ENCODE peak calls at places on chromosomes 11 and 22, in five cellular contexts. F is mammary epithelial cell, K is body of pancreas, P is uterus, N is OCI-LY7. R is an unnamed sample. For H3K4me1 and H3K36me3, the result is how much of the 10 kb centered on the place peaks cover.

GRCh38 chr11:117584056-117584830 is 212.8 kb downstream of the DSCAML1 start:
- DNase-seq in F (no peak), N (no peak), K (no peak), P (peak), R (no peak)

GRCh38 chr11:102914238-102915043 is 39.7 kb upstream of the MMP12 start:
- DNase-seq in F (peak), N (no peak), P (no peak), K (peak), R (no peak)

GRCh38 chr11:34997872-34998548 is 81.6 kb downstream of the PDHX start:
- DNase-seq in K (no peak), P (no peak), F (peak), N (peak), R (no peak)

GRCh38 chr11:6629892-6630631 is 10.8 kb upstream of the TPP1 start:
- DNase-seq in F (no peak), N (no peak), K (peak), P (no peak), R (no peak)

GRCh38 chr22:49213731-49214352 is 613.8 kb downstream of the BRD1 start:
- DNase-seq in P (peak), K (no peak), N (no peak), F (no peak), R (no peak)

GRCh38 chr11:113048820-113049555 is 87.8 kb downstream of the NCAM1 start:
- DNase-seq in P (no peak), N (no peak), K (no peak), F (peak), R (no peak)

GRCh38 chr22:30694171-30694637 is 470 bp upstream of the OSBP2 start:
- DNase-seq in F (peak), N (no peak), P (peak), K (peak), R (peak)

GRCh38 chr11:110531056-110531756 is 101.5 kb downstream of the FDX1 start:
- DNase-seq in N (no peak), P (peak), K (no peak), F (peak), R (no peak)

GRCh38 chr11:76788661-76789442 is 5.7 kb downstream of the TSKU start:
- DNase-seq in N (no peak), P (peak), F (peak), K (peak), R (no peak)

GRCh38 chr11:13114566-13115465 is 105.7 kb downstream of the RASSF10 start:
- DNase-seq in N (no peak), P (no peak), K (peak), F (no peak), R (no peak)

GRCh38 chr11:131025020-131025419 is 108.7 kb upstream of the SNX19 start:
- DNase-seq in N (peak), P (no peak), F (peak), K (no peak), R (no peak)

GRCh38 chr22:30328466-30329049 is 1.8 kb upstream of the TBC1D10A start:
- DNase-seq in K (no peak), N (no peak), P (no peak), F (no peak), R (no peak)

GRCh38 chr11:125987066-125987641 is 41.3 kb downstream of the VSIG10L2 start:
- DNase-seq in N (no peak), K (no peak), P (no peak), F (no peak), R (no peak)

GRCh38 chr11:130472434-130472961 is 24.1 kb downstream of the ADAMTS15 start:
- DNase-seq in N (no peak), F (no peak), K (no peak), P (no peak), R (no peak)

GRCh38 chr11:114162719-114163123 is 103.2 kb downstream of the ZBTB16 start:
- DNase-seq in F (peak), N (no peak), P (peak), K (peak), R (no peak)

GRCh38 chr11:103888541-103888951 is 147.9 kb upstream of the DDI1 start:
- DNase-seq in K (no peak), N (no peak), F (peak), P (no peak), R (no peak)

GRCh38 chr11:119807402-119807801 is 78.4 kb upstream of the NECTIN1 start:
- DNase-seq in F (no peak), K (no peak), P (no peak), N (no peak), R (no peak)

GRCh38 chr22:35467788-35468187 is 67.8 kb downstream of the MCM5 start:
- DNase-seq in F (peak), N (no peak), P (peak), K (peak), R (no peak)

GRCh38 chr11:96054870-96055705 is 131.2 kb upstream of the MTMR2 start:
- DNase-seq in P (no peak), K (no peak), F (peak), N (peak), R (peak)

GRCh38 chr11:2777396-2777795 is 77.6 kb upstream of the KCNQ1OT1 start:
- DNase-seq in F (peak), K (peak), P (no peak), N (no peak), R (no peak)

GRCh38 chr22:30310881-30311771 is 15.6 kb downstream of the TBC1D10A start:
- DNase-seq in P (peak), K (peak), N (no peak), F (peak), R (no peak)

GRCh38 chr11:108340958-108341357 is 118.1 kb downstream of the ATM start:
- DNase-seq in N (no peak), K (no peak), F (peak), P (no peak), R (no peak)

GRCh38 chr11:65429724-65430405 is 7.3 kb downstream of the NEAT1 start:
- DNase-seq in N (peak), K (peak), F (peak), P (peak), R (peak)

GRCh38 chr11:15769203-15769602 is 587.1 kb downstream of the SOX6 start:
- DNase-seq in F (peak), K (peak), N (no peak), P (no peak), R (no peak)

GRCh38 chr11:69942333-69942820 is 123.2 kb upstream of the FGF3 start:
- DNase-seq in P (no peak), N (no peak), F (no peak), K (no peak), R (no peak)

GRCh38 chr22:20992456-20993303 is 9.2 kb downstream of the THAP7 start:
- DNase-seq in K (no peak), N (no peak), P (no peak), F (no peak), R (no peak)

GRCh38 chr22:45389546-45389945 is 23.9 kb downstream of the SMC1B start:
- DNase-seq in F (no peak), K (no peak), P (no peak), N (no peak), R (no peak)

GRCh38 chr22:17085277-17086091 is 684 bp downstream of the IL17RA start:
- DNase-seq in F (peak), N (no peak), K (peak), P (peak), R (peak)

GRCh38 chr22:46070722-46071450 is 79.4 kb upstream of the PPARA start:
- DNase-seq in P (peak), N (peak), K (peak), F (peak), R (peak)

GRCh38 chr11:78034623-78035022 is 11.5 kb upstream of the KCTD14 start:
- DNase-seq in K (no peak), N (no peak), P (no peak), F (no peak), R (no peak)

GRCh38 chr11:111851636-111852035 is 19.7 kb downstream of the ALG9 start:
- DNase-seq in N (peak), P (no peak), K (no peak), F (no peak), R (no peak)

GRCh38 chr11:83156150-83156995 is 558 bp upstream of the PCF11 start:
- DNase-seq in N (peak), F (peak), P (peak), K (peak), R (peak)

GRCh38 chr11:125085301-125086081 is 22.4 kb downstream of the SLC37A2 start:
- DNase-seq in K (no peak), F (no peak), N (no peak), P (no peak), R (no peak)

GRCh38 chr11:287821-288327 is 1.1 kb upstream of the PGGHG start:
- DNase-seq in K (no peak), P (peak), N (no peak), F (no peak), R (no peak)

GRCh38 chr11:28860898-28861297 is 752.7 kb downstream of the METTL15 start:
- DNase-seq in N (no peak), F (peak), K (no peak), P (no peak), R (no peak)

GRCh38 chr11:129093283-129093682 is 98.8 kb downstream of the ARHGAP32 start:
- DNase-seq in N (no peak), P (no peak), F (no peak), K (no peak), R (no peak)

GRCh38 chr22:36287881-36288515 is 35.1 kb downstream of the APOL1 start:
- DNase-seq in P (no peak), N (no peak), K (no peak), F (no peak), R (no peak)

GRCh38 chr22:30868663-30869385 is 99.8 kb downstream of the MORC2 start:
- DNase-seq in P (peak), K (no peak), F (no peak), N (no peak), R (no peak)

GRCh38 chr22:46352276-46352675 is 16.8 kb downstream of the TRMU start:
- DNase-seq in P (no peak), F (no peak), K (no peak), N (no peak), R (no peak)

GRCh38 chr11:62921573-62922188 is 518 bp upstream of the CHRM1 start:
- DNase-seq in K (peak), F (no peak), N (no peak), P (no peak), R (no peak)
- H3K4me3 ChIP-seq in K (no peak), F (no peak), N (no peak), P (no peak), R (no peak)

GRCh38 chr11:27373392-27373791 is 10.4 kb upstream of the CCDC34 start:
- DNase-seq in N (no peak), P (no peak), K (no peak), F (no peak), R (no peak)

GRCh38 chr11:27373856-27374602 is 11.0 kb upstream of the CCDC34 start:
- DNase-seq in F (no peak), P (no peak), K (no peak), N (no peak), R (no peak)

GRCh38 chr11:27370374-27370773 is 7.4 kb upstream of the CCDC34 start:
- DNase-seq in F (no peak), N (no peak), K (no peak), P (no peak), R (no peak)

GRCh38 chr11:27371490-27371889 is 8.5 kb upstream of the CCDC34 start:
- DNase-seq in P (no peak), K (no peak), N (no peak), F (no peak), R (no peak)

GRCh38 chr11:27372159-27372558 is 9.1 kb upstream of the CCDC34 start:
- DNase-seq in K (no peak), F (no peak), N (no peak), P (no peak), R (no peak)
- H3K4me1 ChIP-seq in K (half or more), F (under half), N (under half), P (under half), R (under half)

GRCh38 chr22:40270031-40270430 is 76.3 kb upstream of the ADSL start:
- DNase-seq in F (no peak), P (no peak), K (no peak), N (no peak), R (no peak)
- H3K36me3 ChIP-seq in F (under half), P (under half), K (under half), N (half or more), R (half or more)

GRCh38 chr11:47271328-47271727 is 1.4 kb downstream of the MADD start:
- DNase-seq in F (no peak), N (peak), P (no peak), K (no peak), R (peak)
- H3K4me3 ChIP-seq in F (no peak), N (peak), P (peak), K (no peak), R (peak)

GRCh38 chr11:94877446-94878200 is 95.7 kb downstream of the CWC15 start:
- DNase-seq in K (no peak), P (no peak), F (no peak), N (no peak), R (no peak)

GRCh38 chr11:94876222-94876621 is 97.1 kb downstream of the CWC15 start:
- DNase-seq in F (no peak), K (no peak), N (no peak), P (no peak), R (no peak)

GRCh38 chr11:94876645-94877445 is 96.5 kb downstream of the CWC15 start:
- DNase-seq in K (peak), P (peak), F (peak), N (no peak), R (peak)

GRCh38 chr11:94880216-94880615 is 93.1 kb downstream of the CWC15 start:
- DNase-seq in N (no peak), F (peak), P (no peak), K (no peak), R (no peak)

GRCh38 chr11:94879006-94879405 is 94.3 kb downstream of the CWC15 start:
- DNase-seq in P (no peak), F (no peak), K (no peak), N (no peak), R (no peak)
- H3K4me1 ChIP-seq in P (under half), F (under half), K (under half), N (under half), R (under half)

GRCh38 chr11:93572621-93573020 is 29.4 kb upstream of the SMCO4 start:
- DNase-seq in K (no peak), P (no peak), N (no peak), F (no peak), R (no peak)

GRCh38 chr11:93571612-93572011 is 28.4 kb upstream of the SMCO4 start:
- DNase-seq in F (no peak), N (no peak), P (no peak), K (no peak), R (no peak)

GRCh38 chr11:93574821-93575220 is 31.6 kb upstream of the SMCO4 start:
- DNase-seq in N (no peak), K (no peak), F (no peak), P (no peak), R (no peak)

GRCh38 chr11:93572171-93572570 is 29.0 kb upstream of the SMCO4 start:
- DNase-seq in K (no peak), F (no peak), P (no peak), N (no peak), R (no peak)

DNA sequence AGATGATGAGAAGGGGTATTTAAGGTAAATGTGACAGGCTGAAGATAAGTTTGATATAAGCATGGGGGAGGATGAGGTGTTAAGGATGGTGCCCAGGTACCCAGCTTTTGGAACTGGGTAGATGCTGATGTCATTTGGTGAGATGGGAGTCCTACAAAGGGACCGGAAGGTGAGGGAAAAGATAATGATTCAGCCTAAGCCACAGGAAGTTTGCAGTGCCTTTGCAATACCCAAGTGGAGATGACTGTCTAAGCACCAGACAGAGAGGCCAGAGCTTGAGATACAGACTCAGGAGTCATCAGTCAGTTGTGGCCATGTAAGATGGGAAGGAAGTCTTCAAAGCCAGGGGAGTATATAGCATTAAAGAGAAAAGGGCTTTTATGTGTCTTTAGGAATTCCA is 30.0 kb upstream of the SMCO4 start:
- DNase-seq in F (no peak), K (no peak), N (no peak), P (no peak), R (no peak)
- H3K36me3 ChIP-seq in F (under half), K (under half), N (under half), P (under half), R (under half)

GRCh38 chr11:62400760-62401159 is 18.1 kb upstream of the SCGB1A1 start:
- DNase-seq in F (no peak), P (peak), K (peak), N (no peak), R (no peak)

GRCh38 chr11:62401781-62402180 is 17.1 kb upstream of the SCGB1A1 start:
- DNase-seq in K (no peak), P (peak), N (no peak), F (no peak), R (no peak)

GRCh38 chr11:62400281-62400680 is 18.6 kb upstream of the SCGB1A1 start:
- DNase-seq in K (no peak), F (no peak), N (no peak), P (peak), R (no peak)

GRCh38 chr11:62402226-62402625 is 16.6 kb upstream of the SCGB1A1 start:
- DNase-seq in P (peak), F (no peak), N (no peak), K (no peak), R (no peak)

GRCh38 chr11:62401356-62401755 is 17.5 kb upstream of the SCGB1A1 start:
- DNase-seq in K (no peak), F (no peak), P (no peak), N (no peak), R (no peak)
- H3K4me3 ChIP-seq in K (no peak), F (no peak), P (no peak), N (no peak), R (no peak)

DNA sequence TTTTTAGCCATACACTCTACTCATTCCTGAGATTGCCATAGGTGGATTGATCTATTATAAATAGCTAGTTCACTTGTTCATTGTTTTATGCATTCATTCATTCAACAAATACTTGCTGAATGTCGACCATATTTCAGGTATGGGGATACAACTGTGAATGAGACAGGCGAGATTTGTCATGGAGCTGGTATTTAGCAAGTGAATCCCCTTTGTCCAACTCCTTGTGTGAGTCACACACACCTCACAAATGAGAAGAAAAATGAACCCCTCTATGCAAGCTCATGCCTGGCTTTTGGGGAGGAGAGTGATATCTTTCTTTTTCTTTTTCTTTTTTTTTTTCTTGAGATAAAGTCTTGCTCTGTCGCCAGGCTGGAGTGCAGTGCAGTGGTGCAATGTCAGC is 1.8 kb upstream of the AMPD3 start:
- DNase-seq in N (no peak), F (peak), P (no peak), K (no peak), R (no peak)
- H3K4me1 ChIP-seq in N (under half), F (half or more), P (under half), K (under half), R (half or more)

GRCh38 chr22:23800297-23801237 is 13.8 kb downstream of the SMARCB1 start:
- DNase-seq in P (no peak), K (no peak), F (no peak), N (peak), R (no peak)
- H3K36me3 ChIP-seq in P (under half), K (under half), F (under half), N (half or more), R (half or more)

GRCh38 chr11:57764527-57764926 is 2.9 kb downstream of the CTNND1 start:
- DNase-seq in P (no peak), N (no peak), K (no peak), F (no peak), R (no peak)

GRCh38 chr11:57762235-57762866 is 749 bp downstream of the CTNND1 start:
- DNase-seq in K (peak), F (no peak), P (no peak), N (no peak), R (no peak)

GRCh38 chr11:57761301-57762234 is at the start of gene CTNND1:
- DNase-seq in F (peak), N (no peak), P (peak), K (peak), R (no peak)

GRCh38 chr11:57763568-57763967 is 2.0 kb downstream of the CTNND1 start:
- DNase-seq in N (no peak), P (no peak), K (no peak), F (peak), R (no peak)

DNA sequence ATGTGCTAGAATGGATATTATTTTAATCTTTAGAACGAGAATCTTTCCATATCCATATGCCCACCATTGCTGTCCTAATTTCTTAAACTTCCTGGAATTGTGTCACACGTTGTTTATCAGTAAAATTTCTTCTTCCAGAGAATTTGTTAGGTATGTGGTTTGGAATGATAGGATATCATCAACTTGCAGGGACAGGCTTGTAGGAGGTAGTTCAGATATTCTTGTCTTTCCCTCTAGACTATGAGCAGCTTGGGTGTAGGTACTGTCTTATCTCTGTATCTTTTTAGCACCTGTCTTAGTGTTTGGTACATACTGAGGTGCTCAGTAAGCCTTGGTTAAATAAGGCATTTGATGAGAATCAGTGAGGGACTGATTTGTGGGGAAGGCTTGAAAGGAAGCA is 3.4 kb downstream of the CTNND1 start:
- DNase-seq in N (no peak), F (no peak), P (no peak), K (no peak), R (no peak)
- H3K4me3 ChIP-seq in N (no peak), F (peak), P (peak), K (no peak), R (no peak)

R was measured in CD4-positive, CD25-positive, alpha-beta regulatory T cell.